ENCODE peak calls at places on chromosome 12, in five cellular contexts. U is PC-3; D is neural progenitor cell; R is H9; G is CD4-positive, alpha-beta memory T cell. F is an unnamed sample. For H3K4me1 and H3K27me3, the result is how much of the 10 kb centered on the place peaks cover.

GRCh38 chr12:45914090-45914489 is 76.3 kb downstream of the SCAF11 start:
- DNase-seq in G (no peak), U (peak), R (no peak), D (peak), F (no peak)

GRCh38 chr12:26870491-26871419 is 37.8 kb upstream of the ITPR2 start:
- DNase-seq in G (no peak), U (peak), D (no peak), R (no peak), F (no peak)

GRCh38 chr12:24222968-24223367 is 273.5 kb upstream of the SOX5 start:
- DNase-seq in U (no peak), R (no peak), G (no peak), D (no peak), F (no peak)

GRCh38 chr12:19316420-19316819 is 122.9 kb upstream of the AEBP2 start:
- DNase-seq in U (peak), D (no peak), R (no peak), G (no peak), F (no peak)

GRCh38 chr12:51766067-51766466 is 82.5 kb downstream of the FIGNL2 start:
- DNase-seq in U (no peak), G (no peak), D (no peak), R (no peak), F (no peak)

GRCh38 chr12:48956279-48957140 is 777 bp downstream of the ARF3 start:
- DNase-seq in U (peak), D (peak), G (no peak), R (peak), F (peak)

GRCh38 chr12:1593232-1594044 is 943 bp downstream of the FBXL14 start:
- DNase-seq in D (peak), U (peak), G (peak), R (peak), F (peak)

GRCh38 chr12:113552760-113553159 is 81.1 kb upstream of the LHX5 start:
- DNase-seq in D (no peak), U (no peak), R (no peak), G (no peak), F (no peak)

GRCh38 chr12:121209221-121209620 is 708 bp upstream of the P2RX4 start:
- DNase-seq in D (no peak), G (no peak), U (no peak), R (no peak), F (no peak)

GRCh38 chr12:118780939-118781338 is 200.4 kb upstream of the SRRM4 start:
- DNase-seq in G (no peak), D (no peak), R (no peak), U (no peak), F (no peak)

GRCh38 chr12:52234226-52234810 is 1.3 kb downstream of the KRT7 start:
- DNase-seq in G (no peak), D (no peak), U (peak), R (no peak), F (no peak)

DNA sequence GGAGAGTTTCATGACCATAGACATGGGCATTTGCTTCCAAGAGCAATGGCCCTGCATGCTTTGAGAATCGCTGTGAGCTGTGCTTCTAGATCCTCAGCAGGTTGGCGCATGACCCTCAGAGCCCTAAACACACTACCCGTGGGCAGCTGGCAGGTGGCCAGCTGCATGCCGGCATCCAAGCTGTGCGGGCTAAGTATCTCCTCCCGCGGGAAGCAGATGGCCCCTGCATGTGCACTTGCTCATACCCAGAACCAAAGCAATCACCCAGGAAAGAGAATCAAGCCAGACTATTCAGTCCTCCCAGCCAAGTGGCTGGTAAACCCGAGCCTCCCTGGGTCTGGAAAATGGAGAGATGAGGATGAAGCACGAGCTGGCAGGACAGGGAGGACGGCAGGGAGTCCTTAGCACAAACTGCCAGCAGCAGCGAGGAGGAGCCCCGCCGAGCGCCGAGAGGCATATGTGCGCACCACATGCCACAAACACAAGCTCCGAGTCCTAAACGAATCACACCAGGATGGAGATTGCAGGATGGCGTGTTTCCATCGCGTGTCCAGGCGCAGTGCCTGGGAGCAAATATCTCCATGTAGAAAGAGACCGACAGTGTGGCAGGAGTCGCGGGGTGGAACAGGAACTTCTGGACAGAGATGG is 139.7 kb downstream of the RIMBP2 start:
- DNase-seq in U (no peak), G (no peak), D (no peak), R (peak), F (no peak)
- H3K4me1 ChIP-seq in U (under half), G (under half), D (under half), R (under half), F (under half)

DNA sequence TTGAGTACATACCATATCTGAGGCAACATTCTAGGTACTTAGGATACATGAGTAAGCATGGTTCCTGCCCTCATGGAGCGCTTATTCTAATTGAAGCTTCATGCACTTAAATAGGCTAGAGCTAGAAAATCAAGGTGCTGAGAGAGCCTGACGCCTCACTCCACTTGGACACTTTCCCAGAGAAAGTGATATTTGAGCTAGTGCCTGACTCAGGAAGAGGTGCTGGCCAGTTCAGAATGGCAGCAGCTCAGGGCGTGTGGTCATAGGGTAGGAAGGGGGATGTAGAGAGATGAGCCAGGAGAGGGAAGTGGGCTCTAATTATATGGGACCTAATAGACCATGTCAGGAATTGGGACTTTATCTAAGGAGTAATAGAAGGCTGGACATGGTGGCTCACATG is 33.3 kb downstream of the TULP3 start:
- DNase-seq in R (no peak), G (no peak), U (peak), D (no peak), F (no peak)
- H3K27me3 ChIP-seq in R (under half), G (under half), U (under half), D (under half), F (under half)

GRCh38 chr12:127425474-127425873 is 841.5 kb upstream of the TMEM132C start:
- DNase-seq in G (no peak), D (no peak), R (no peak), U (no peak), F (no peak)
- H3K4me1 ChIP-seq in G (under half), D (under half), R (under half), U (under half), F (under half)

GRCh38 chr12:111038941-111039340 is 118.6 kb upstream of the MYL2 start:
- DNase-seq in G (no peak), U (no peak), D (no peak), R (no peak), F (no peak)

GRCh38 chr12:111040690-111041089 is 120.3 kb upstream of the MYL2 start:
- DNase-seq in R (no peak), U (no peak), G (no peak), D (no peak), F (no peak)

GRCh38 chr12:111037047-111037446 is 116.7 kb upstream of the MYL2 start:
- DNase-seq in R (no peak), G (no peak), D (no peak), U (no peak), F (no peak)

GRCh38 chr12:111035578-111036301 is 115.4 kb upstream of the MYL2 start:
- DNase-seq in R (peak), U (no peak), G (no peak), D (peak), F (peak)

GRCh38 chr12:111038075-111038474 is 117.7 kb upstream of the MYL2 start:
- DNase-seq in G (no peak), U (no peak), D (no peak), R (no peak), F (no peak)
- H3K27me3 ChIP-seq in G (under half), U (half or more), D (under half), R (under half), F (under half)

GRCh38 chr12:116215021-116215420 is 62.5 kb downstream of the MED13L start:
- DNase-seq in G (no peak), D (no peak), U (no peak), R (no peak), F (no peak)

GRCh38 chr12:116213885-116214527 is 63.5 kb downstream of the MED13L start:
- DNase-seq in G (no peak), U (no peak), R (no peak), D (no peak), F (no peak)

GRCh38 chr12:116220756-116221155 is 56.7 kb downstream of the MED13L start:
- DNase-seq in U (peak), R (no peak), D (no peak), G (no peak), F (no peak)

GRCh38 chr12:116216022-116216756 is 61.3 kb downstream of the MED13L start:
- DNase-seq in U (no peak), D (no peak), R (no peak), G (no peak), F (no peak)

DNA sequence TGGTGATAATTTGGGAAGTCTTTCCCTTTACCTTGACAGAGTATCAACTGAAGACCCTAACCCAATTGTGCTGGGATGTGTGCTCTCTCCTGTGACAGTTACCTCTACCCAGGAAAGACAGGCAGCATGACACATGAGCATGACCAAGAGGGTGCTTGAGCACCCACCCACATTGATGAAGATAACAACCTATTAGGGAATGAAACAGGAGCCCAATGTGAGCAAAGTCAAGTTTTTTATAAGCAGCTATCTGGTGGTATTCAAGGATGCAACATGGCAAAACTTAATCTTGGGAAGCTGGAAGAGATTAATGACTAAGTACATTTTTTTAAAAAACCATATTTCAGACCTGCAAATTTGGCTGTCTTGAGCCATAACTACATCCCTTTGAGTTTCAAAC is 60.4 kb downstream of the MED13L start:
- DNase-seq in D (no peak), U (no peak), G (no peak), R (no peak), F (no peak)
- H3K4me1 ChIP-seq in D (under half), U (under half), G (half or more), R (under half), F (under half)

GRCh38 chr12:53937099-53937498 is 1.5 kb upstream of the HOXC13 start:
- DNase-seq in U (no peak), R (no peak), G (no peak), D (no peak), F (no peak)
- H3K27me3 ChIP-seq in U (under half), R (half or more), G (half or more), D (half or more), F (under half)

DNA sequence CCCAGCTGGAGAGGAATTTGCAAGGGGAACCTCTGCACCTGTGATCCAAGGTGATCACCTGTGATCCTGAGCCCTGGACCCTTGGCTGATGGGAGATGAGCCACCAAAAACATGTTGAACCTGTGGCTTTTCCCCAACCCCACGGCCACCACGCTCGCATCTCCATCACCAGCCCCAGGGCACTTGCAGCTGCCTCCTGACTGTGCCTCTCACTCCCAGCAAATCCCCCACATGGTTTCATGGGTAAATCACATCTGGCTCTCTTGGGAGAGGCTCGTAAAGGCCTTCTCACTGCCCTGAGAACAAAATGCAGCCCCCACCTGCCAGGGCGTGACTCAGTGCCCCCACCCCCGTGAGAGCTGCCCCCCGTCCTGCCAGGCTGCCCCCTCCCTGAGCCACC is 76.0 kb downstream of the RFLNA start:
- DNase-seq in D (no peak), U (no peak), G (no peak), R (no peak), F (no peak)
- H3K4me1 ChIP-seq in D (under half), U (under half), G (under half), R (under half), F (under half)

DNA sequence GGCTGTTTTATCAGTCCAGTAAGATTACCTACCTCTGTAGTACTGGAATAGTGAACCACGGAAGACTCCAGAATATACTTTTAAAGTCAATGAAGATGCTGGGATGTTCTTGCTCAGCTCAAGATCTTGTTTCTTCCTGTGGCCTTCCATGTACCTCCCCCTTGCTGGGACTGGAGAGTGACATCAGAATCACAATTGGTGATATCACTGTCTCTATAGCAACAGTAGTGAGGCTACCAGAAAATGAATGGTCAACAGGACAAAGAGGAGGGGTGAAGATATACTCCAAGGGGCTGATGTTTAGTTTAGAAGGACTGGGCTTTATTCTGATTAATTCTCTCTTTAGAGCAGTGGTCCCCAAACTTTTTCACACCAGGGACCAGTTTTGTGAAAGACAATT is 3.8 kb downstream of the AKAP3 start:
- DNase-seq in D (no peak), R (no peak), U (no peak), G (no peak), F (no peak)
- H3K27me3 ChIP-seq in D (under half), R (under half), U (under half), G (under half), F (under half)

DNA sequence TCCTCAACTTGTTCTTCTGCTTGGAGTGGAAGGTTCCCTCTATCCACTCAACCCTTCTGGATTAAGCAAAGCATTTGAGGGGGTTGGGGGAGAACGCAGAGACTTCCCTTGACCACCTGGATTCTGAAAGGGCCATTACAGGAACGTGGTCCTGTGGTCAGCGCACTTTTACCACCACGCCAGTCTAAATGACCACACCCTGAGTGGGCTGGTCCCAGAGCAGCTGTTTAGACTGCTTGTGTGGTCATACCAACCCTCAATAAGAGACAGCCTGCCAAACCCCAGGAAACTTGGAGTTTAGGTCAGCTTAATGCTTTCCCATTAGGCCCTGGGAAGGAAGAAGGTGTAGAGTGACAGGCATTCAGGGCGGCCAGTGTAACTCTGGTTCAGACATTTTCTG is 165.5 kb upstream of the ATP2B1 start:
- DNase-seq in U (no peak), G (no peak), D (peak), R (no peak), F (no peak)
- H3K4me1 ChIP-seq in U (under half), G (under half), D (under half), R (under half), F (under half)

DNA sequence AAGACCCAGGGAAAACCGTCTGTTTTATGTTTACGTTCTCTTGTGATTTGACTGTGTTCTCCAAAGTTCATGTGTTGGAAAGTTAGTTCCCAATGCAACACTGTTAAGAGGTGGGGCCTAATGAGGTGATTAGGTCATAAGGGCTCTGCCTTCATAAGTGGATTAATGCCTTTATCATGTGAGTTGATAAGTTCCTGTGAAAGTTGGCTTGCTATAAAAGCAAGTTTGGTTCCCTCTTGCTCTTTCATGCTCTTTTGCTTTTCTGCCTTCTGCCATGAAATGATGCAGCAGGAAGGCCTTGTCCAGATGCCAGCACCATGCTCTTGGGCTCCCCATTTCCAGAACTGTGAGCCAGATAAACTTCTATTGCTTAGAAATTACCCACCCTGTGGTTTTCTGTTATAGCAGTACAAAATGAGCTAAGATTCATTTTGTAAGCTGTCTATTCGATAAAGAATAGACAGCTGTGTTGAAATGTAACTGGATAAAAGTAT is 41.9 kb downstream of the SLC16A7 start:
- DNase-seq in G (no peak), R (no peak), D (no peak), U (no peak), F (no peak)
- H3K27me3 ChIP-seq in G (under half), R (under half), D (under half), U (under half), F (under half)

F was measured in HAP-1.